ENCODE peak calls at places on chromosome X, in four cellular contexts. R is GM12878, S is HCT116, Z is K562. Y is an unnamed sample.

GRCh38 chrX:21883258-21883657 is 27.5 kb downstream of the YY2 start:
- DNase-seq in R (no peak), S (no peak), Z (no peak), Y (no peak)

GRCh38 chrX:18426004-18426320 is 554 bp downstream of the CDKL5 start:
- DNase-seq in R (no peak), S (no peak), Z (no peak), Y (no peak)

GRCh38 chrX:9310596-9310995 is 154.3 kb upstream of the TBL1X start:
- DNase-seq in R (no peak), S (no peak), Z (no peak), Y (no peak)

GRCh38 chrX:109537324-109537665 is 651 bp downstream of the NXT2 start:
- DNase-seq in R (no peak), S (no peak), Z (no peak), Y (no peak)

GRCh38 chrX:44570524-44570923 is 27.9 kb upstream of the FUNDC1 start:
- DNase-seq in R (no peak), S (no peak), Z (no peak), Y (no peak)

GRCh38 chrX:15151267-15152196 is 118.4 kb downstream of the ASB9 start:
- DNase-seq in R (peak), S (no peak), Z (no peak), Y (no peak)

GRCh38 chrX:25017667-25018247 is 2.0 kb upstream of the ARX start:
- DNase-seq in R (no peak), S (no peak), Z (no peak), Y (no peak)

GRCh38 chrX:18973527-18974192 is 10.3 kb downstream of the PHKA2 start:
- DNase-seq in R (no peak), S (no peak), Z (no peak), Y (no peak)

GRCh38 chrX:11478971-11479370 is 185.8 kb downstream of the AMELX start:
- DNase-seq in R (no peak), S (no peak), Z (no peak), Y (no peak)

DNA sequence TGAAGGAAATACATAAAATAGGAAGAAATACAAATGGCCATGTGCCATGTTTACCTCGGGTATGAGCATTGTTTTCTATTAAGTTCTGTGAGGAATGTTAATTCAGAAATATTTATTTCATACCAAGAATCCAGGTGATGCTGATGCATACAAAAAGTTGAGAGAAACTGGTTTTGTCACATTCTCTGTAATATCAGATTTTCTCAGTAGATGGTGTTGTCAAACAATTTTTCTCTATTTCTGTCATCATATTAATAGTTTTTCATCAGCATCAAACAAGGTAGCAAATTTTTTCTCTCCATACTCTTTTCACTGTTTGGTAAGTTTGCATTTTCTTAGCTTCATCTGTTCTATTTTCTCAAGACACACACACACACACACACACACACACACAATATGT is 179.8 kb downstream of the KLHL4 start:
- DNase-seq in R (no peak), S (no peak), Z (no peak), Y (no peak)
- TF ChIP-seq SIN3A in R (no peak), S (no peak), Z (no peak), Y (no peak)

DNA sequence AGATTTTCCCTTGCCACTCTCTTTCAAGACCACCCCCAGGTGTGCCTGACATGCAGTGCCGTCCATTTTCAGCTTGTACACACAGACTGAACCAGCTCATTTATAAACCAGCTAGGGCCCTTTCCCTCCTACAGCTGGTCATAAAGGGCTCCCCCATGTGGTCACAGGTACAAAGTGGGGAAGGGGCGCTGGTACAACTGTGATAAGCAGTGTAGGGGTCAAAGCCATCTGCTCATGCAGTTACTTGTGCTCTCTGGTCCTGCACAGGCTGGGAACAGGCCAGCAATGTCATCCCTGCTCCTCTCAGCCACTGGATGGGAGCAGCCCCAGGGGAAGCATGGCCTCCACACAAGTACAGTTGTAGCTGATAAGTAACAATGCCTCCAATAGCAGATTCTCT is 20.6 kb downstream of the GABRQ start:
- DNase-seq in R (no peak), S (no peak), Z (peak), Y (no peak)
- TF ChIP-seq CTCF in R (no peak), S (peak), Z (peak), Y (no peak)

GRCh38 chrX:136577562-136577961 is 45.5 kb downstream of the VGLL1 start:
- DNase-seq in R (no peak), S (peak), Z (peak), Y (peak)

GRCh38 chrX:136572030-136572429 is 40.0 kb downstream of the VGLL1 start:
- DNase-seq in R (no peak), S (no peak), Z (no peak), Y (no peak)

GRCh38 chrX:136580316-136580715 is 48.3 kb downstream of the VGLL1 start:
- DNase-seq in R (no peak), S (no peak), Z (no peak), Y (no peak)

GRCh38 chrX:136574548-136574947 is 42.5 kb downstream of the VGLL1 start:
- DNase-seq in R (no peak), S (no peak), Z (no peak), Y (no peak)
- TF ChIP-seq SIN3A in R (no peak), S (no peak), Z (no peak), Y (no peak)

GRCh38 chrX:48046846-48047245 is 24.6 kb downstream of the ZNF630 start:
- DNase-seq in R (no peak), S (no peak), Z (no peak), Y (no peak)

GRCh38 chrX:48045410-48046311 is 25.8 kb downstream of the ZNF630 start:
- DNase-seq in R (no peak), S (peak), Z (no peak), Y (no peak)

GRCh38 chrX:48043056-48043455 is 28.4 kb downstream of the ZNF630 start:
- DNase-seq in R (no peak), S (no peak), Z (no peak), Y (no peak)
- TF ChIP-seq CTCF in R (no peak), S (no peak), Z (no peak), Y (no peak)

Y was measured in Panc1.